ENCODE peak calls at places on chromosome 18, in nine cellular contexts. L, C, F, G, B, Z, S, X and R are unnamed samples.

GRCh38 chr18:24212939-24213338 is 74.1 kb downstream of the CABYR start:
- DNase-seq in L (no peak), C (peak; percentile 63), F (no peak), G (peak; percentile 26), B (no peak), Z (no peak), S (no peak), X (peak; percentile 99), R (no peak)

GRCh38 chr18:8696749-8697211 is 8.6 kb upstream of the MTCL1 start:
- DNase-seq in L (peak; percentile 75), C (peak; percentile 61), F (peak; percentile 64), G (peak; percentile 68), B (peak; percentile 87), Z (peak; percentile 85), S (peak; percentile 75), X (peak; percentile 53), R (peak; percentile 62)

GRCh38 chr18:45168883-45169585 is 446.2 kb upstream of the SLC14A2 start:
- DNase-seq in L (no peak), C (peak; percentile 66), F (no peak), G (no peak), B (no peak), Z (no peak), S (no peak), X (peak; percentile 94), R (no peak)

GRCh38 chr18:63476666-63477065 is at the start of gene SERPINB5:
- DNase-seq in L (no peak), C (no peak), F (no peak), G (no peak), B (no peak), Z (no peak), S (no peak), X (peak; percentile 100), R (no peak)

GRCh38 chr18:56162871-56163270 is 475.5 kb downstream of the TXNL1 start:
- DNase-seq in L (no peak), C (peak; percentile 78), F (no peak), G (no peak), B (no peak), Z (no peak), S (no peak), X (no peak), R (no peak)

GRCh38 chr18:45019469-45019868 is 338.8 kb downstream of the SETBP1 start:
- DNase-seq in L (no peak), C (no peak), F (no peak), G (no peak), B (no peak), Z (no peak), S (no peak), X (peak; percentile 83), R (no peak)

GRCh38 chr18:35324926-35325655 is 19.1 kb downstream of the ZNF24 start:
- DNase-seq in L (no peak), C (no peak), F (no peak), G (no peak), B (no peak), Z (no peak), S (no peak), X (no peak), R (no peak)

GRCh38 chr18:23936371-23936958 is 78.1 kb upstream of the TTC39C start:
- DNase-seq in L (no peak), C (no peak), F (no peak), G (no peak), B (no peak), Z (no peak), S (no peak), X (no peak), R (no peak)

GRCh38 chr18:69885841-69886531 is 61.7 kb downstream of the CD226 start:
- DNase-seq in L (no peak), C (no peak), F (no peak), G (no peak), B (no peak), Z (no peak), S (no peak), X (no peak), R (peak; percentile 28)

GRCh38 chr18:55328301-55328700 is 259.7 kb downstream of the TCF4 start:
- DNase-seq in L (peak; percentile 32), C (peak; percentile 66), F (no peak), G (no peak), B (no peak), Z (no peak), S (no peak), X (peak; percentile 24), R (no peak)

GRCh38 chr18:13501896-13502295 is 224.5 kb downstream of the FAM210A start:
- DNase-seq in L (no peak), C (no peak), F (no peak), G (no peak), B (no peak), Z (no peak), S (no peak), X (no peak), R (peak; percentile 40)

GRCh38 chr18:28153485-28154065 is 23.4 kb downstream of the CDH2 start:
- DNase-seq in L (no peak), C (no peak), F (no peak), G (no peak), B (no peak), Z (no peak), S (no peak), X (no peak), R (no peak)

GRCh38 chr18:79791141-79791972 is 6.4 kb upstream of the KCNG2 start:
- DNase-seq in L (peak; percentile 94), C (peak; percentile 100), F (no peak), G (peak; percentile 48), B (no peak), Z (no peak), S (peak; percentile 58), X (peak; percentile 74), R (no peak)

GRCh38 chr18:76258209-76258608 is 236.8 kb downstream of the ZNF516 start:
- DNase-seq in L (no peak), C (peak; percentile 33), F (no peak), G (no peak), B (no peak), Z (no peak), S (no peak), X (peak; percentile 49), R (no peak)

GRCh38 chr18:22387364-22387763 is 30.4 kb downstream of the CTAGE1 start:
- DNase-seq in L (no peak), C (no peak), F (no peak), G (no peak), B (no peak), Z (no peak), S (no peak), X (no peak), R (no peak)